ENCODE peak calls at places on chromosome 10, in seven cellular contexts. One of them, this sample, is unnamed.

GRCh38 chr10:69662173-69662685 is 32.2 kb downstream of the FAM241B start:
- DNase-seq in cardiac fibroblast: no peak
- DNase-seq in tibial artery: no peak
- DNase-seq in GM12891: no peak
- DNase-seq in effector memory CD8-positive, alpha-beta T cell: no peak
- DNase-seq in activated effector memory CD4-positive, alpha-beta T cell treated with anti-CD3 and anti-CD28 coated beads, Interleukin-2, amount 50 U/mL, for 16 hours: no peak
- DNase-seq in HTR-8/SVneo: no peak
- DNase-seq in this sample: no peak

GRCh38 chr10:109203616-109204375 is 719.5 kb downstream of the XPNPEP1 start:
- DNase-seq in GM12891: no peak
- DNase-seq in tibial artery: no peak
- DNase-seq in cardiac fibroblast: no peak
- DNase-seq in effector memory CD8-positive, alpha-beta T cell: no peak
- DNase-seq in activated effector memory CD4-positive, alpha-beta T cell treated with anti-CD3 and anti-CD28 coated beads, Interleukin-2, amount 50 U/mL, for 16 hours: no peak
- DNase-seq in HTR-8/SVneo: no peak
- DNase-seq in this sample: no peak

GRCh38 chr10:82737556-82737955 is 862.6 kb downstream of the NRG3 start:
- DNase-seq in cardiac fibroblast: no peak
- DNase-seq in GM12891: no peak
- DNase-seq in HTR-8/SVneo: no peak
- DNase-seq in effector memory CD8-positive, alpha-beta T cell: no peak
- DNase-seq in tibial artery: no peak
- DNase-seq in activated effector memory CD4-positive, alpha-beta T cell treated with anti-CD3 and anti-CD28 coated beads, Interleukin-2, amount 50 U/mL, for 16 hours: no peak
- DNase-seq in this sample: no peak

GRCh38 chr10:11430421-11431275 is 180.8 kb downstream of the USP6NL start:
- DNase-seq in tibial artery: no peak
- DNase-seq in activated effector memory CD4-positive, alpha-beta T cell treated with anti-CD3 and anti-CD28 coated beads, Interleukin-2, amount 50 U/mL, for 16 hours: no peak
- DNase-seq in effector memory CD8-positive, alpha-beta T cell: no peak
- DNase-seq in cardiac fibroblast: no peak
- DNase-seq in GM12891: no peak
- DNase-seq in HTR-8/SVneo: no peak
- DNase-seq in this sample: no peak

GRCh38 chr10:26887611-26888215 is 27.0 kb upstream of the ABI1 start:
- DNase-seq in activated effector memory CD4-positive, alpha-beta T cell treated with anti-CD3 and anti-CD28 coated beads, Interleukin-2, amount 50 U/mL, for 16 hours: no peak
- DNase-seq in GM12891: no peak
- DNase-seq in tibial artery: no peak
- DNase-seq in effector memory CD8-positive, alpha-beta T cell: no peak
- DNase-seq in cardiac fibroblast: peak; percentile 50
- DNase-seq in HTR-8/SVneo: no peak
- DNase-seq in this sample: no peak

GRCh38 chr10:23630880-23631279 is 192.0 kb downstream of the OTUD1 start:
- DNase-seq in HTR-8/SVneo: no peak
- DNase-seq in effector memory CD8-positive, alpha-beta T cell: no peak
- DNase-seq in cardiac fibroblast: no peak
- DNase-seq in activated effector memory CD4-positive, alpha-beta T cell treated with anti-CD3 and anti-CD28 coated beads, Interleukin-2, amount 50 U/mL, for 16 hours: no peak
- DNase-seq in GM12891: no peak
- DNase-seq in tibial artery: no peak
- DNase-seq in this sample: no peak

GRCh38 chr10:119006451-119007210 is 22.9 kb upstream of the NANOS1 start:
- DNase-seq in GM12891: no peak
- DNase-seq in activated effector memory CD4-positive, alpha-beta T cell treated with anti-CD3 and anti-CD28 coated beads, Interleukin-2, amount 50 U/mL, for 16 hours: no peak
- DNase-seq in cardiac fibroblast: peak; percentile 99
- DNase-seq in HTR-8/SVneo: peak; percentile 64
- DNase-seq in effector memory CD8-positive, alpha-beta T cell: no peak
- DNase-seq in tibial artery: peak; percentile 84
- DNase-seq in this sample: peak; percentile 96

GRCh38 chr10:61973923-61974322 is 72.4 kb downstream of the ARID5B start:
- DNase-seq in effector memory CD8-positive, alpha-beta T cell: no peak
- DNase-seq in activated effector memory CD4-positive, alpha-beta T cell treated with anti-CD3 and anti-CD28 coated beads, Interleukin-2, amount 50 U/mL, for 16 hours: no peak
- DNase-seq in tibial artery: no peak
- DNase-seq in GM12891: no peak
- DNase-seq in HTR-8/SVneo: no peak
- DNase-seq in cardiac fibroblast: peak; percentile 57
- DNase-seq in this sample: no peak

GRCh38 chr10:119029613-119030420 is at the start of gene NANOS1:
- DNase-seq in effector memory CD8-positive, alpha-beta T cell: peak; percentile 10
- DNase-seq in HTR-8/SVneo: no peak
- DNase-seq in activated effector memory CD4-positive, alpha-beta T cell treated with anti-CD3 and anti-CD28 coated beads, Interleukin-2, amount 50 U/mL, for 16 hours: peak; percentile 71
- DNase-seq in tibial artery: peak; percentile 60
- DNase-seq in cardiac fibroblast: no peak
- DNase-seq in GM12891: no peak
- DNase-seq in this sample: no peak

GRCh38 chr10:62738916-62739315 is 65.6 kb upstream of the ADO start:
- DNase-seq in cardiac fibroblast: no peak
- DNase-seq in tibial artery: no peak
- DNase-seq in GM12891: no peak
- DNase-seq in activated effector memory CD4-positive, alpha-beta T cell treated with anti-CD3 and anti-CD28 coated beads, Interleukin-2, amount 50 U/mL, for 16 hours: no peak
- DNase-seq in HTR-8/SVneo: no peak
- DNase-seq in effector memory CD8-positive, alpha-beta T cell: no peak
- DNase-seq in this sample: peak; percentile 91

GRCh38 chr10:77428776-77429395 is 208.7 kb downstream of the KCNMA1 start:
- DNase-seq in activated effector memory CD4-positive, alpha-beta T cell treated with anti-CD3 and anti-CD28 coated beads, Interleukin-2, amount 50 U/mL, for 16 hours: no peak
- DNase-seq in HTR-8/SVneo: peak; percentile 52
- DNase-seq in cardiac fibroblast: peak; percentile 78
- DNase-seq in effector memory CD8-positive, alpha-beta T cell: no peak
- DNase-seq in tibial artery: peak; percentile 80
- DNase-seq in GM12891: no peak
- DNase-seq in this sample: peak; percentile 69

GRCh38 chr10:8061274-8062211 is 7.1 kb downstream of the GATA3 start:
- DNase-seq in cardiac fibroblast: no peak
- DNase-seq in activated effector memory CD4-positive, alpha-beta T cell treated with anti-CD3 and anti-CD28 coated beads, Interleukin-2, amount 50 U/mL, for 16 hours: peak; percentile 82
- DNase-seq in GM12891: no peak
- DNase-seq in tibial artery: no peak
- DNase-seq in effector memory CD8-positive, alpha-beta T cell: peak; percentile 75
- DNase-seq in HTR-8/SVneo: no peak
- DNase-seq in this sample: no peak

GRCh38 chr10:73159038-73159648 is 8.7 kb downstream of the ECD start:
- DNase-seq in cardiac fibroblast: peak; percentile 73
- DNase-seq in effector memory CD8-positive, alpha-beta T cell: peak; percentile 53
- DNase-seq in GM12891: no peak
- DNase-seq in HTR-8/SVneo: peak; percentile 66
- DNase-seq in tibial artery: peak; percentile 76
- DNase-seq in activated effector memory CD4-positive, alpha-beta T cell treated with anti-CD3 and anti-CD28 coated beads, Interleukin-2, amount 50 U/mL, for 16 hours: peak; percentile 86
- DNase-seq in this sample: peak; percentile 42

This sample was measured in HCEC 1CT.